ENCODE peak calls at places on chromosomes 4 and X, in seven cellular contexts. Y is SK-N-SH, A is K562, Z is H1, S is HepG2, W is HCT116, O is GM12878. X is an unnamed sample.

GRCh38 chrX:1486749-1487361 is 34.1 kb upstream of the ASMTL start:
- DNase-seq in Y (no peak), A (no peak), Z (no peak), S (no peak), W (no peak), O (no peak), X (no peak)

GRCh38 chr4:6124386-6125102 is 75.8 kb downstream of the JAKMIP1 start:
- DNase-seq in Y (no peak), A (no peak), Z (no peak), S (no peak), W (no peak), O (no peak), X (no peak)

GRCh38 chr4:155548173-155548572 is 118.5 kb upstream of the GUCY1A1 start:
- DNase-seq in Y (no peak), A (no peak), Z (no peak), S (no peak), W (no peak), O (no peak), X (no peak)

GRCh38 chr4:83282049-83282535 is 2.5 kb downstream of the COQ2 start:
- DNase-seq in Y (peak), A (peak), Z (peak), S (peak), W (peak), O (no peak), X (peak)

GRCh38 chr4:182222766-182223165 is 20.4 kb upstream of the TENM3 start:
- DNase-seq in Y (no peak), A (no peak), Z (no peak), S (no peak), W (no peak), O (no peak), X (no peak)

GRCh38 chrX:33190016-33190415 is 21.3 kb downstream of the DMD start:
- DNase-seq in Y (no peak), A (no peak), Z (no peak), S (no peak), W (no peak), O (no peak), X (no peak)

GRCh38 chr4:134780244-134780643 is 578.7 kb upstream of the PABPC4L start:
- DNase-seq in Y (no peak), A (no peak), Z (no peak), S (no peak), W (no peak), O (no peak), X (no peak)

GRCh38 chr4:87058272-87059073 is 123.7 kb downstream of the AFF1 start:
- DNase-seq in Y (no peak), A (peak), Z (no peak), S (no peak), W (peak), O (no peak), X (no peak)

GRCh38 chrX:110847334-110847733 is 51.7 kb upstream of the CHRDL1 start:
- DNase-seq in Y (peak), A (peak), Z (no peak), S (peak), W (peak), O (peak), X (peak)

GRCh38 chr4:128427832-128428366 is 140.3 kb upstream of the PGRMC2 start:
- DNase-seq in Y (peak), A (peak), Z (no peak), S (peak), W (peak), O (no peak), X (peak)

GRCh38 chrX:77398341-77398740 is 48.8 kb upstream of the FGF16 start:
- DNase-seq in Y (no peak), A (no peak), Z (no peak), S (no peak), W (no peak), O (no peak), X (no peak)

GRCh38 chr4:94036964-94037363 is 170.7 kb upstream of the SMARCAD1 start:
- DNase-seq in Y (no peak), A (no peak), Z (no peak), S (no peak), W (no peak), O (no peak), X (no peak)

GRCh38 chrX:49228185-49228584 is 5.0 kb downstream of the CACNA1F start:
- DNase-seq in Y (no peak), A (no peak), Z (no peak), S (no peak), W (no peak), O (no peak), X (no peak)

GRCh38 chr4:87839309-87839946 is 6.7 kb downstream of the MEPE start:
- DNase-seq in Y (no peak), A (peak), Z (no peak), S (no peak), W (no peak), O (no peak), X (peak)

GRCh38 chr4:113617195-113617594 is 144.3 kb downstream of the CAMK2D start:
- DNase-seq in Y (no peak), A (no peak), Z (no peak), S (no peak), W (no peak), O (no peak), X (no peak)

GRCh38 chr4:143085224-143085623 is 99.5 kb upstream of the USP38 start:
- DNase-seq in Y (no peak), A (no peak), Z (no peak), S (no peak), W (no peak), O (no peak), X (no peak)

GRCh38 chr4:142778430-142778829 is 67.7 kb downstream of the INPP4B start:
- DNase-seq in Y (no peak), A (no peak), Z (no peak), S (no peak), W (no peak), O (no peak), X (no peak)

GRCh38 chrX:77447339-77448149 is at the start of gene FGF16:
- DNase-seq in Y (peak), A (no peak), Z (peak), S (no peak), W (no peak), O (no peak), X (no peak)

GRCh38 chr4:3699261-3699660 is 66.9 kb upstream of the ADRA2C start:
- DNase-seq in Y (no peak), A (no peak), Z (no peak), S (no peak), W (no peak), O (no peak), X (no peak)

GRCh38 chrX:98795636-98796035 is 1614.4 kb downstream of the PCDH19 start:
- DNase-seq in Y (no peak), A (no peak), Z (no peak), S (no peak), W (no peak), O (no peak), X (no peak)

GRCh38 chrX:135168533-135168932 is 2.7 kb downstream of the CT55 start:
- DNase-seq in Y (no peak), A (no peak), Z (no peak), S (no peak), W (no peak), O (no peak), X (no peak)

GRCh38 chr4:55754754-55755350 is 64.7 kb upstream of the EXOC1L start:
- DNase-seq in Y (no peak), A (no peak), Z (no peak), S (no peak), W (peak), O (no peak), X (no peak)

GRCh38 chr4:101393256-101393655 is 45.9 kb upstream of the PPP3CA start:
- DNase-seq in Y (no peak), A (no peak), Z (no peak), S (peak), W (peak), O (no peak), X (peak)

GRCh38 chrX:23822397-23822796 is 39.4 kb downstream of the SAT1 start:
- DNase-seq in Y (no peak), A (no peak), Z (no peak), S (peak), W (no peak), O (no peak), X (no peak)

GRCh38 chrX:45404206-45404605 is 203.5 kb upstream of the DIPK2B start:
- DNase-seq in Y (no peak), A (no peak), Z (no peak), S (no peak), W (no peak), O (no peak), X (peak)

GRCh38 chr4:115334736-115335411 is 221.5 kb upstream of the NDST4 start:
- DNase-seq in Y (no peak), A (no peak), Z (no peak), S (no peak), W (no peak), O (peak), X (no peak)

GRCh38 chr4:115331241-115331640 is 217.8 kb upstream of the NDST4 start:
- DNase-seq in Y (no peak), A (no peak), Z (no peak), S (no peak), W (no peak), O (no peak), X (no peak)

DNA sequence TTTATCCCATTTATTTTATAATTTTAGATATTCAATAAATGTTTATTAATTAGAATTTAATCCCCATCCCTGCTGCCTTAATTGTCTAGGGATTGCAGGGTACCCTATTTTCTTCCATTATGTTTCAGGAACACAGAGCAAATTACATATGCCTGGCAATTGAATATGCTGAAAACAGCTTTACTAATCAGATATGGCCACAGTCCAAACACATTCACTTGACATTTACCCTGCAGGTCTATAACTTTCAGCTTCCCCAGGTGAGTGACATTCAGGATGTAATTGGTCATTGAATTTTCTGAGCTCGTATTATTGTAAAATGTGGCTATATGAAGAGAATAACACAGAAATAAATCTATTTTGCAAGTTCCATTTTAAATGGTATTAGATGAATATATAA is 218.7 kb upstream of the NDST4 start:
- DNase-seq in Y (peak), A (no peak), Z (no peak), S (no peak), W (no peak), O (no peak), X (no peak)
- TF ChIP-seq JUND in Y (no peak), A (no peak), Z (no peak), S (no peak), W (no peak), O (no peak), X (no peak)

GRCh38 chr4:158787718-158788441 is 19.1 kb downstream of the FNIP2 start:
- DNase-seq in Y (no peak), A (no peak), Z (no peak), S (no peak), W (no peak), O (no peak), X (no peak)
- TF ChIP-seq JUND in Y (no peak), A (no peak), Z (no peak), S (no peak), W (no peak), O (no peak), X (no peak)

GRCh38 chr4:7480423-7480822 is 45.7 kb upstream of the PSAPL1 start:
- DNase-seq in Y (no peak), A (no peak), Z (no peak), S (no peak), W (no peak), O (no peak), X (no peak)
- TF ChIP-seq JUND in Y (no peak), A (no peak), Z (no peak), S (no peak), W (no peak), O (no peak), X (no peak)

DNA sequence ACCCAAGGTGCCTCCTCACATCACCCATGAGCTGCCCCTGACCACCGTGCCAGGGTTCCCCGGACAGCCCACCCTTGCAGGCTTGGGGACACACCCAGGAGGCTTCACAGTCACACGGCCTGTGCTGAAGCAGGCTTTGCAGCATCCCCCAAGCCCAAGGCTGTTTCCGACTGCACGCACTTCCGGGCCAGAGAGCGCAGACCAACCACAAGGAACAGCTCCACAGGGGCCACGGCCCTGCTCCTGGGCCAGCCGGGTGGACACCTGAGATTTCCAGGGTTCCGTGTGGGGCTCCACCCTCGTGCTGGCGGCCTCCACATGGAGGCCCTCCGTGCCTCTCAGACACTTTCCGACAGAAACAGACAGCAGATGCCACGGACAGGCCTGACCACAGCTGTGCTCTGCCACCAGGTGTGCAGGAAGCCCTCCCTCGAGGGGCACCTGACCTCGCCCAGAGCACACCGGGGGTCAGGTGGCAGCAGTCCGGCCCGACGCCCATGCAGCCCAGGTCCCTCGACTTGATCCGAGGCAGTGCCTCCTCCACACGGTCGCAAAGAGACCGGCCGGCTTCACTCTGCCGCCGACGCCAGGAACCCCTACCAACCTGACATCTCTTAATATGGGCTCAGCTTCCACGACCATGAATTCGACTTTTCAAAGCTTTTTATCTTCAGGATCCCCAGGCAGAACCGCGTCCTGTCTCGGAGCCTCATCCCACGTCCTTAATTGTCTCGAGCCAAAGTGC is 8.0 kb downstream of the CTBP1 start:
- DNase-seq in Y (peak), A (no peak), Z (no peak), S (no peak), W (no peak), O (no peak), X (no peak)
- TF ChIP-seq JUND in Y (no peak), A (no peak), Z (no peak), S (no peak), W (no peak), O (no peak), X (no peak)

GRCh38 chrX:71625471-71625870 is 7.2 kb upstream of the CXCR3 start:
- DNase-seq in Y (no peak), A (no peak), Z (no peak), S (peak), W (no peak), O (no peak), X (no peak)
- TF ChIP-seq JUND in Y (no peak), A (no peak), Z (no peak), S (no peak), W (no peak), O (no peak), X (no peak)

DNA sequence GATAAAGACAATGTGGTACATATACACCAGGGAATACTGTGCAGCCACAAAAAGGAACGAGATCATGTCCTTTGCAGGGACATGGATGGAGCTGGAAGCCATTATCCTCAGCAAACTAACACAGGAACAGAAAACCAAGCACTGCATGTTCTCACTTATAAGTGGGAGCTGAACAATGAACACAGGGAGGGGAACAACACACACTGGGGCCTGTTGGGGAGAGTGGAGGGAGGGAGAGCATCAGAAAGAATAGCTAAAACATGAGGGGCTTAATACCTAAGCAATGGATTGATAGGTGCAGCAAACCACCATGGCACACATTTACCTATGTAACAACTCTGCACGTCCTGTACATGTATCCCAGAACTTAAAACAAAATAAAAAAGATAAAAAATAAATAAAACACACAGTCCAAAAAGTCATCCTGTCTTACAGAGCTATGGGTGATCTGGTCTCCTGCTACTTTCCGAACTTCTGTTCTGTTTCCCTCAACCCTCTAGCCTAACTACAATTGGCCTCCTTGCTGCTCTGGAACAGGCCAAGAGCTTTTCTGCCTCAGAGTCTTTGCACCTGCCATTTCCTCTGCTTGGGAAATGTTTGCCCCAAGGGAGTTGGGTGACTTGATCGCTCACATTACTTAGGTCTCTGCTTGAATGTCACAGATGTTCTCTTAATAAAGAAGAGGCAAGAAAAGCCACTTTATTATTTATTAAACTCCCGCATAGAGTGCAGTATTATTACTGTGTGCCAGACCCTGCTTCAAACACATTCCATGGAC is 1.1 kb upstream of the CD38 start:
- DNase-seq in Y (no peak), A (no peak), Z (no peak), S (no peak), W (no peak), O (no peak), X (no peak)
- TF ChIP-seq JUND in Y (no peak), A (no peak), Z (no peak), S (no peak), W (no peak), O (no peak), X (no peak)

DNA sequence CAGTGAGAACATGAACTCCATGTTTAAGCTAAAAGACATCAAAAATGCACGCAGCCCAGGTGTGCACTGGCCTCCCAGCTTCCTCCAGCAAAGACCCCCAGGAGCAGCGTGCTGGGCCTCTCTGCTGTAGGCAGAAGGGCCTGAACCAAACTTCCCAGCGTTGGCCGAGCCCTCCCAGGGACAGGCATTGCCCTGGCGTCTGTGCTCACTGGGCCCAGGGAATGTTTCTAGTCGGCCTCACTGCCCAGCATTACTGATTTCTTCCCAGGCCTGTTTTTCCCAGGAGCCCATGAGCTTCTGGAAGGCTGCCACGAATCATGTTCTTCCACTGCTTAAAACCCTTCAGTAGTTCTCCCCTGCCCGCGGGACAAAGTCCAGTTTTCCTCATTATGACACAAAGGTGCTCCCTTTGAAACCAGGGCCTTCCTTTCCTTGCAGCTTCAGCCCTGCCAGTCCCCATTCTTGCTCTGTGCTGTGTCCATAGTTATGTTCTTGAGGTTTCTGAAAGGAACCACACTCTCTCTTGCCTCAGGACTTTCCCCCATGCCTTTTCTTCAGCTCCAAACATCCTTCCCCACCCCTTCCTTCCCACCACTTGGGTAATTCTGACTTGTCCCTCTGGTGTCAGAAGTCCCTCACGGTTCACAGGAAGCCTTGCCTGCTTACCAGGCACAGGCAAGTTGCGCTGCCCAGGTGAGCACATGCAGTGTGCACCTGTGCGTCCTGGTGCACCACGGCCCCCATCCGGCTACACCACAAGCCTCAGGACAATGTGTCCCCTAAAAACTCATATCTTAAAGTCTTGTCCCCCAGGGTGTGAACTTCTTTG is 93.4 kb upstream of the ENPP6 start:
- DNase-seq in Y (no peak), A (no peak), Z (peak), S (peak), W (no peak), O (no peak), X (no peak)
- TF ChIP-seq JUND in Y (no peak), A (no peak), Z (no peak), S (no peak), W (no peak), O (no peak), X (no peak)

X was measured in T47D.